ENCODE peak calls at places on chromosomes 12 and 14, in ten cellular contexts. D, R, T, I, C, F, H, S, Q and V are unnamed samples.
A peak's percentile ranks its signal among the peaks of the same experiment; 100 is the strongest.

GRCh38 chr12:575129-575502 is 88.1 kb downstream of the NINJ2 start:
- DNase-seq in F (no peak), T (no peak), Q (no peak), C (peak; percentile 59), H (no peak), I (no peak), S (peak; percentile 41), D (no peak), R (no peak), V (no peak)

GRCh38 chr12:1282670-1283361 is 291.8 kb downstream of the ERC1 start:
- DNase-seq in I (peak; percentile 12), C (peak; percentile 90), R (peak; percentile 14), F (no peak), Q (no peak), T (peak; percentile 31), D (no peak), S (no peak), H (peak; percentile 43), V (no peak)

GRCh38 chr14:20469242-20469889 is at the start of gene PNP:
- DNase-seq in Q (peak; percentile 80), R (peak; percentile 97), H (peak; percentile 86), D (peak; percentile 87), F (peak; percentile 82), I (peak; percentile 93), C (peak; percentile 96), T (peak; percentile 85), S (peak; percentile 92), V (peak; percentile 85)

GRCh38 chr12:40622246-40622838 is 69.9 kb upstream of the CNTN1 start:
- DNase-seq in I (peak; percentile 77), H (peak; percentile 5), D (peak; percentile 57), Q (peak; percentile 50), T (peak; percentile 43), R (peak; percentile 80), C (no peak), F (no peak), S (no peak), V (no peak)

GRCh38 chr12:64577046-64577445 is 33.2 kb upstream of the RASSF3 start:
- DNase-seq in S (no peak), R (no peak), C (no peak), F (no peak), H (no peak), I (no peak), Q (no peak), T (no peak), D (no peak), V (no peak)

GRCh38 chr12:104886418-104887401 is 71.4 kb downstream of the SLC41A2 start:
- DNase-seq in S (no peak), Q (no peak), R (no peak), F (no peak), D (no peak), C (no peak), T (peak; percentile 90), H (no peak), I (no peak), V (no peak)

GRCh38 chr12:18965210-18965609 is 164.3 kb upstream of the PLEKHA5 start:
- DNase-seq in S (no peak), C (no peak), T (no peak), D (no peak), F (no peak), I (no peak), H (no peak), Q (no peak), R (peak; percentile 20), V (no peak)

GRCh38 chr12:67430708-67431335 is 161.7 kb downstream of the CAND1 start:
- DNase-seq in C (peak; percentile 90), I (peak; percentile 59), T (no peak), H (peak; percentile 77), S (no peak), F (no peak), Q (no peak), R (peak; percentile 47), D (no peak), V (no peak)

GRCh38 chr14:80536456-80536855 is 325.2 kb upstream of the DIO2 start:
- DNase-seq in T (peak; percentile 60), S (no peak), Q (no peak), I (no peak), D (no peak), C (no peak), R (no peak), F (no peak), H (no peak), V (no peak)

GRCh38 chr12:121825041-121825523 is 21.3 kb downstream of the SETD1B start:
- DNase-seq in S (no peak), C (peak; percentile 65), F (no peak), H (no peak), I (no peak), D (no peak), Q (no peak), T (no peak), R (no peak), V (no peak)

GRCh38 chr12:121822393-121823100 is 18.7 kb downstream of the SETD1B start:
- DNase-seq in S (no peak), Q (no peak), H (no peak), I (no peak), F (no peak), D (no peak), R (no peak), C (no peak), T (no peak), V (no peak)

GRCh38 chr12:121823727-121824115 is 19.9 kb downstream of the SETD1B start:
- DNase-seq in C (no peak), I (no peak), D (no peak), S (no peak), T (no peak), F (no peak), H (no peak), R (no peak), Q (no peak), V (no peak)

GRCh38 chr12:121820056-121820455 is 16.2 kb downstream of the SETD1B start:
- DNase-seq in F (no peak), R (no peak), S (no peak), I (no peak), C (no peak), Q (no peak), H (no peak), D (no peak), T (no peak), V (no peak)

DNA sequence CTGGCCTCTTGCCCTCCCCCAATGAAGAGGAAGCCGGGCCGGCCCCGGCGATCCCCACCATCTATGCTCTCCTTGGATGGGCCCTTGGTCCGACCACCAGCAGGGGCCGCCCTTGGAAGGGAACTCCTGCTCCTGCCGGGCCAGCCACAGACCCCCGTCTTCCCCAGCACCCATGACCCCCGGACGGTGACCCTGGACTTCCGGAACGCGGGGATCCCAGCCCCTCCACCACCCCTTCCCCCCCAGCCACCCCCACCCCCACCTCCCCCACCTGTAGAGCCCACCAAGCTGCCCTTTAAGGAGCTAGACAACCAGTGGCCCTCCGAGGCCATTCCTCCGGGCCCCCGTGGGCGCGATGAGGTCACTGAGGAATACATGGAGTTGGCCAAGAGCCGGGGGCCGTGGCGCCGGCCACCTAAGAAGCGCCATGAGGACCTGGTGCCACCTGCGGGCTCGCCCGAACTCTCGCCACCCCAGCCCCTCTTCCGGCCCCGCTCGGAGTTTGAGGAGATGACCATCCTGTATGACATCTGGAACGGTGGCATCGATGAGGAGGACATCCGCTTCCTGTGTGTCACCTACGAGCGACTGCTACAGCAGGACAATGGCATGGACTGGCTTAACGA is 19.4 kb downstream of the SETD1B start:
- DNase-seq in Q (no peak), D (no peak), T (no peak), F (no peak), C (peak; percentile 64), I (no peak), R (peak; percentile 40), H (no peak), S (no peak), V (no peak)
- H3K36me3 ChIP-seq in Q (peaks cover 14% of the 10 kb centered on the region), D (peaks cover 48% of the 10 kb centered on the region), T (peaks cover 63% of the 10 kb centered on the region), F (peaks cover 38% of the 10 kb centered on the region), C (peaks cover 59% of the 10 kb centered on the region), I (peaks cover 21% of the 10 kb centered on the region), R (no peaks in the 10 kb centered on the region), H (peaks cover 12% of the 10 kb centered on the region), S (no peaks in the 10 kb centered on the region), V (peaks cover 73% of the 10 kb centered on the region)

GRCh38 chr12:112927925-112928324 is 10.3 kb upstream of the OAS3 start:
- DNase-seq in H (no peak), D (no peak), C (no peak), S (no peak), I (no peak), F (no peak), R (no peak), T (no peak), Q (no peak), V (no peak)

GRCh38 chr12:112928978-112929377 is 9.3 kb upstream of the OAS3 start:
- DNase-seq in H (no peak), R (peak; percentile 45), S (no peak), D (no peak), I (no peak), C (no peak), F (no peak), T (no peak), Q (no peak), V (no peak)

GRCh38 chr12:112930350-112930749 is 7.9 kb upstream of the OAS3 start:
- DNase-seq in C (no peak), H (no peak), F (no peak), R (no peak), Q (no peak), T (no peak), S (no peak), I (no peak), D (no peak), V (no peak)

GRCh38 chr12:112927475-112927874 is 10.8 kb upstream of the OAS3 start:
- DNase-seq in D (no peak), S (no peak), C (no peak), H (no peak), F (no peak), Q (no peak), R (no peak), I (no peak), T (no peak), V (no peak)

GRCh38 chr12:112929715-112930114 is 8.6 kb upstream of the OAS3 start:
- DNase-seq in Q (no peak), S (no peak), H (no peak), T (no peak), R (no peak), F (no peak), I (no peak), D (no peak), C (no peak), V (no peak)
- H3K36me3 ChIP-seq in Q (no peaks in the 10 kb centered on the region), S (no peaks in the 10 kb centered on the region), H (no peaks in the 10 kb centered on the region), T (no peaks in the 10 kb centered on the region), R (no peaks in the 10 kb centered on the region), F (no peaks in the 10 kb centered on the region), I (no peaks in the 10 kb centered on the region), D (no peaks in the 10 kb centered on the region), C (no peaks in the 10 kb centered on the region), V (no peaks in the 10 kb centered on the region)

GRCh38 chr14:102726191-102726949 is 50.9 kb upstream of the TRAF3 start:
- DNase-seq in C (no peak), D (no peak), F (no peak), R (no peak), Q (no peak), T (no peak), S (no peak), I (peak; percentile 42), H (no peak), V (no peak)
- H3K36me3 ChIP-seq in C (peaks cover 31% of the 10 kb centered on the region), D (peaks cover 28% of the 10 kb centered on the region), F (peaks cover 17% of the 10 kb centered on the region), R (no peaks in the 10 kb centered on the region), Q (no peaks in the 10 kb centered on the region), T (peaks cover 33% of the 10 kb centered on the region), S (peaks cover 2% of the 10 kb centered on the region), I (peaks cover 5% of the 10 kb centered on the region), H (peaks cover 3% of the 10 kb centered on the region), V (peaks cover 42% of the 10 kb centered on the region)

DNA sequence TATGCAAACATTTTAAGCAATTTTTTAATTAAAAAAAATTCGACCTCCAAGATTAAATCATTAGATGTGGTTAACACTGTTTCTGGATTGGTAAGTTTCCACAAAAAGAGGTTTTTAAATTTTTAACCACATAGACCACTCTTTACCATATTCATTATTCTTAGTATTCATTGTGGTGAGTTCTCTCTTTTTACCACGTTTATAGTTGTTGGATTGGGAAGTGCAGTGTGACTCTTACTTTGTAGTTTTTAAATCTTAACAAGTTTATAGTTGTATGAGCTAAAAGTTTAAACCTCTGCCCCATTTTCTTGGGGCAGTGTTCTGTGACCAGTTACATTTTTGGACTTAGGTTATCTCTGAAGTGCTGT is 8.6 kb downstream of the ATP2A2 start:
- DNase-seq in I (no peak), T (no peak), D (no peak), F (no peak), Q (no peak), R (no peak), C (no peak), S (no peak), H (no peak), V (no peak)
- H3K36me3 ChIP-seq in I (peaks cover 4% of the 10 kb centered on the region), T (peaks cover 49% of the 10 kb centered on the region), D (peaks cover 21% of the 10 kb centered on the region), F (peaks cover 7% of the 10 kb centered on the region), Q (no peaks in the 10 kb centered on the region), R (peaks cover 39% of the 10 kb centered on the region), C (peaks cover 21% of the 10 kb centered on the region), S (no peaks in the 10 kb centered on the region), H (no peaks in the 10 kb centered on the region), V (peaks cover 43% of the 10 kb centered on the region)